ENCODE peak calls at places on chromosomes 12 and 14, in four cellular contexts. One of them, this sample, is unnamed.
A peak's percentile ranks its signal among the peaks of the same experiment; 100 is the strongest.

GRCh38 chr12:28537474-28537873 is 347.2 kb downstream of the CCDC91 start:
- DNase-seq in AG10803: peak; percentile 15
- DNase-seq in H54: no peak
- DNase-seq in kidney glomerular epithelial cell: no peak
- DNase-seq in this sample: no peak

GRCh38 chr12:57869919-57870318 is 23.4 kb upstream of the CTDSP2 start:
- DNase-seq in kidney glomerular epithelial cell: no peak
- DNase-seq in H54: no peak
- DNase-seq in AG10803: no peak
- DNase-seq in this sample: no peak

GRCh38 chr12:90036641-90037040 is 328.0 kb upstream of the ATP2B1 start:
- DNase-seq in H54: peak; percentile 11
- DNase-seq in kidney glomerular epithelial cell: no peak
- DNase-seq in AG10803: no peak
- DNase-seq in this sample: no peak

GRCh38 chr12:51653431-51653830 is 62.4 kb downstream of the SCN8A start:
- DNase-seq in H54: no peak
- DNase-seq in AG10803: no peak
- DNase-seq in kidney glomerular epithelial cell: no peak
- DNase-seq in this sample: no peak

GRCh38 chr14:22650960-22651521 is 6.9 kb upstream of the OR6J1 start:
- DNase-seq in AG10803: peak; percentile 52
- DNase-seq in kidney glomerular epithelial cell: no peak
- DNase-seq in H54: no peak
- DNase-seq in this sample: no peak

GRCh38 chr14:61183486-61183885 is 97.7 kb downstream of the TMEM30B start:
- DNase-seq in H54: no peak
- DNase-seq in AG10803: peak; percentile 41
- DNase-seq in kidney glomerular epithelial cell: no peak
- DNase-seq in this sample: no peak

GRCh38 chr12:64633186-64633939 is 23.1 kb downstream of the RASSF3 start:
- DNase-seq in kidney glomerular epithelial cell: no peak
- DNase-seq in AG10803: no peak
- DNase-seq in H54: no peak
- DNase-seq in this sample: no peak

GRCh38 chr12:94951071-94951639 is 52.3 kb downstream of the NDUFA12 start:
- DNase-seq in H54: no peak
- DNase-seq in kidney glomerular epithelial cell: no peak
- DNase-seq in AG10803: no peak
- DNase-seq in this sample: no peak

GRCh38 chr12:71158361-71158882 is 623 bp upstream of the TSPAN8 start:
- DNase-seq in AG10803: no peak
- DNase-seq in kidney glomerular epithelial cell: no peak
- DNase-seq in H54: no peak
- DNase-seq in this sample: no peak